ENCODE peak calls at places on chromosomes 4 and X, in nine cellular contexts. One of them, this sample, is unnamed.

GRCh38 chr4:102819588-102820365 is 7.6 kb downstream of the UBE2D3 start:
- DNase-seq in cardiac fibroblast: peak
- DNase-seq in thyroid gland: no peak
- DNase-seq in fibroblast of lung: peak
- DNase-seq in CD4-positive, alpha-beta T cell: no peak
- DNase-seq in Calu3: no peak
- DNase-seq in astrocyte: peak
- DNase-seq in fibroblast of mammary gland: peak
- DNase-seq in activated B cell treated with CpG ODN at 0.5 μM for 24 hours: no peak
- DNase-seq in this sample: no peak

GRCh38 chr4:138205531-138206233 is 36.5 kb downstream of the SLC7A11 start:
- DNase-seq in cardiac fibroblast: no peak
- DNase-seq in fibroblast of lung: no peak
- DNase-seq in fibroblast of mammary gland: no peak
- DNase-seq in activated B cell treated with CpG ODN at 0.5 μM for 24 hours: no peak
- DNase-seq in thyroid gland: no peak
- DNase-seq in CD4-positive, alpha-beta T cell: no peak
- DNase-seq in astrocyte: no peak
- DNase-seq in Calu3: no peak
- DNase-seq in this sample: no peak

GRCh38 chr4:139123910-139124309 is 53.1 kb downstream of the ELF2 start:
- DNase-seq in fibroblast of lung: no peak
- DNase-seq in activated B cell treated with CpG ODN at 0.5 μM for 24 hours: no peak
- DNase-seq in Calu3: no peak
- DNase-seq in CD4-positive, alpha-beta T cell: no peak
- DNase-seq in cardiac fibroblast: no peak
- DNase-seq in thyroid gland: no peak
- DNase-seq in astrocyte: no peak
- DNase-seq in fibroblast of mammary gland: no peak
- DNase-seq in this sample: no peak

GRCh38 chrX:151753313-151754041 is 18.9 kb downstream of the CNGA2 start:
- DNase-seq in cardiac fibroblast: peak
- DNase-seq in activated B cell treated with CpG ODN at 0.5 μM for 24 hours: no peak
- DNase-seq in fibroblast of lung: peak
- DNase-seq in thyroid gland: peak
- DNase-seq in astrocyte: peak
- DNase-seq in Calu3: peak
- DNase-seq in fibroblast of mammary gland: peak
- DNase-seq in CD4-positive, alpha-beta T cell: no peak
- DNase-seq in this sample: peak

GRCh38 chrX:9576059-9576458 is 111.2 kb downstream of the TBL1X start:
- DNase-seq in Calu3: no peak
- DNase-seq in CD4-positive, alpha-beta T cell: no peak
- DNase-seq in astrocyte: no peak
- DNase-seq in cardiac fibroblast: no peak
- DNase-seq in activated B cell treated with CpG ODN at 0.5 μM for 24 hours: no peak
- DNase-seq in fibroblast of lung: no peak
- DNase-seq in thyroid gland: peak
- DNase-seq in fibroblast of mammary gland: no peak
- DNase-seq in this sample: no peak

GRCh38 chr4:170662250-170662649 is 572.5 kb upstream of the AADAT start:
- DNase-seq in fibroblast of mammary gland: no peak
- DNase-seq in activated B cell treated with CpG ODN at 0.5 μM for 24 hours: no peak
- DNase-seq in astrocyte: no peak
- DNase-seq in Calu3: no peak
- DNase-seq in cardiac fibroblast: no peak
- DNase-seq in thyroid gland: no peak
- DNase-seq in CD4-positive, alpha-beta T cell: no peak
- DNase-seq in fibroblast of lung: no peak
- DNase-seq in this sample: no peak

GRCh38 chr4:83454626-83455025 is 997 bp downstream of the HELQ start:
- DNase-seq in Calu3: no peak
- DNase-seq in astrocyte: peak
- DNase-seq in activated B cell treated with CpG ODN at 0.5 μM for 24 hours: no peak
- DNase-seq in fibroblast of mammary gland: peak
- DNase-seq in cardiac fibroblast: peak
- DNase-seq in CD4-positive, alpha-beta T cell: no peak
- DNase-seq in thyroid gland: no peak
- DNase-seq in fibroblast of lung: peak
- DNase-seq in this sample: no peak

GRCh38 chr4:78689700-78690318 is 86.3 kb upstream of the BMP2K start:
- DNase-seq in fibroblast of lung: no peak
- DNase-seq in CD4-positive, alpha-beta T cell: no peak
- DNase-seq in astrocyte: no peak
- DNase-seq in activated B cell treated with CpG ODN at 0.5 μM for 24 hours: no peak
- DNase-seq in cardiac fibroblast: peak
- DNase-seq in fibroblast of mammary gland: peak
- DNase-seq in Calu3: no peak
- DNase-seq in thyroid gland: no peak
- DNase-seq in this sample: no peak

GRCh38 chr4:12633058-12633651 is 851.0 kb downstream of the RAB28 start:
- DNase-seq in cardiac fibroblast: peak
- DNase-seq in CD4-positive, alpha-beta T cell: peak
- DNase-seq in activated B cell treated with CpG ODN at 0.5 μM for 24 hours: peak
- DNase-seq in fibroblast of lung: peak
- DNase-seq in fibroblast of mammary gland: peak
- DNase-seq in astrocyte: peak
- DNase-seq in Calu3: peak
- DNase-seq in thyroid gland: peak
- DNase-seq in this sample: peak

DNA sequence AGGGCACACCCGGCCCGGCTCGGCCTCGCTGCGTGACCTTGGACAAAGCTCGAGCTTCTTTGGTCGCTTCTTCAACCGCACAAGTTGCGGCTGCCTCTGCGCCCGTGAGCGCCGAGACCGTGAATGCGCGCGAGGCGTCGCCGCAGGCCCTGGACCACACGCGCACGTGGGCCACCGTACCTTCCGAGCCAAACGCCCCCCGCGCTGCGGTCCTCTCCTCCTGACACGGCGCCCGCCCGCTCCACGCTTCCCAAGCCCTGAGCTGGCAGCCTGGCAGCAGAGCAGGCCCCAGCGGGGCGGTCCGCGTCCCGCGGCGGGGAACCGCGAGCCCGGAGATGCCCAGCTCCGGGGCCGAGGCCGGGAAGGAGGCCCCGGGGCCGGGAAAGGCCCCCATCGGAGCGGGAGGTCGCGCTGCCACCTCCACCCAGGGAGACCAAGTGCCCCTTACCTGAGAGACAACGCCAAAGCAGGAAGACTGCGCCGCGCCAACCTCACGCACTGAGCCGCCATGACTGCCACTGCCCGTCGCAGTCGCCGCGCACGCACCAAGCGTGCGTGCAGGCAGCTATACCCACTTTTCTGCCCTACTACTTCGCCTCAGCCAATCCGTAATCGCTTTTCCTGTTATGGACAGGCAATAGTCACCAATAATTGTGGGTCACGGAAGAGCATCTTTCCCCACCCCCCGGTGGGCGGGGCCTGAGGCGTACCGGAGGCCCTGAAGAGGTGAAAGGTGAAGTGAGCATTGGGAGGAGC is at the start of gene GRPEL1:
- DNase-seq in CD4-positive, alpha-beta T cell: peak
- DNase-seq in fibroblast of mammary gland: peak
- DNase-seq in astrocyte: peak
- DNase-seq in Calu3: peak
- DNase-seq in activated B cell treated with CpG ODN at 0.5 μM for 24 hours: peak
- DNase-seq in fibroblast of lung: peak
- DNase-seq in cardiac fibroblast: peak
- DNase-seq in thyroid gland: peak
- DNase-seq in this sample: peak
- TF ChIP-seq CTCF in CD4-positive, alpha-beta T cell: no peak
- TF ChIP-seq CTCF in fibroblast of mammary gland: no peak
- TF ChIP-seq CTCF in astrocyte: no peak
- TF ChIP-seq CTCF in Calu3: no peak
- TF ChIP-seq CTCF in activated B cell treated with CpG ODN at 0.5 μM for 24 hours: no peak
- TF ChIP-seq CTCF in fibroblast of lung: no peak
- TF ChIP-seq CTCF in cardiac fibroblast: no peak
- TF ChIP-seq CTCF in thyroid gland: no peak
- TF ChIP-seq CTCF in this sample: no peak

GRCh38 chrX:41759817-41760216 is 35.8 kb downstream of the GPR82 start:
- DNase-seq in CD4-positive, alpha-beta T cell: no peak
- DNase-seq in thyroid gland: no peak
- DNase-seq in astrocyte: no peak
- DNase-seq in Calu3: no peak
- DNase-seq in fibroblast of lung: peak
- DNase-seq in fibroblast of mammary gland: peak
- DNase-seq in cardiac fibroblast: peak
- DNase-seq in activated B cell treated with CpG ODN at 0.5 μM for 24 hours: no peak
- DNase-seq in this sample: peak
- TF ChIP-seq CTCF in CD4-positive, alpha-beta T cell: no peak
- TF ChIP-seq CTCF in thyroid gland: no peak
- TF ChIP-seq CTCF in astrocyte: peak
- TF ChIP-seq CTCF in Calu3: peak
- TF ChIP-seq CTCF in fibroblast of lung: peak
- TF ChIP-seq CTCF in fibroblast of mammary gland: peak
- TF ChIP-seq CTCF in cardiac fibroblast: peak
- TF ChIP-seq CTCF in activated B cell treated with CpG ODN at 0.5 μM for 24 hours: no peak
- TF ChIP-seq CTCF in this sample: peak

DNA sequence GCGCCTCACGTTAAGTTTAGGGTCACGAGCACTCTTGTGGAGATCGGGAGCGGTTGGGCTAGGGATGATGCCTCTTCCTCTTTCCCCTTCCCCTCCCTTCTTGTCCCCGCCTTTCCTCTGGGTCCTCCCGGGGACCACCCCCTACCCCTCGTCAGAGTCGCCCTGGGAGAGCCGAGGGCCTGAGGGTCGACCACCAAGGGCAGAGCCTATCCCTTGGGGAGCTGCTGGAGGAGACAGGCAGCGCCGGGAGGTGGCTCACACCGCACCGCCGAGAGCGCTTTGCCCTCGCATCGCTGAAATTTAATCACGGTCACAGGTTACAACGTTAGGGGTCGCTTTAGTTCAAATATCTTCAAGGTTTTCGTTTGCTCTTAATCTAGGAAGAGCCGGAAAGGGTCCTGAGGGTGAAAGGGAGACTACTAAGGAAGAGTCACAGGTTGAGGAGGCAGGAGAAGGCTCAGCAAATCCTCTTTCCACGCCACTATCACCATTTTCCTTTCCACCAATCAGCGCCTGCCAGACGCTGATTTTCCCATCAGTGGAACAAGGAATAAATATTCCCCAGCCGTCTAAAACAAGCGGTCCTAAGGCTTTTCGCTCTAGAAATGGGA is 529 bp upstream of the SNCA start:
- DNase-seq in fibroblast of lung: peak
- DNase-seq in Calu3: peak
- DNase-seq in astrocyte: peak
- DNase-seq in cardiac fibroblast: peak
- DNase-seq in activated B cell treated with CpG ODN at 0.5 μM for 24 hours: peak
- DNase-seq in CD4-positive, alpha-beta T cell: no peak
- DNase-seq in fibroblast of mammary gland: peak
- DNase-seq in thyroid gland: peak
- DNase-seq in this sample: peak
- TF ChIP-seq CTCF in fibroblast of lung: no peak
- TF ChIP-seq CTCF in Calu3: no peak
- TF ChIP-seq CTCF in astrocyte: no peak
- TF ChIP-seq CTCF in cardiac fibroblast: no peak
- TF ChIP-seq CTCF in activated B cell treated with CpG ODN at 0.5 μM for 24 hours: no peak
- TF ChIP-seq CTCF in CD4-positive, alpha-beta T cell: no peak
- TF ChIP-seq CTCF in fibroblast of mammary gland: no peak
- TF ChIP-seq CTCF in thyroid gland: no peak
- TF ChIP-seq CTCF in this sample: no peak

DNA sequence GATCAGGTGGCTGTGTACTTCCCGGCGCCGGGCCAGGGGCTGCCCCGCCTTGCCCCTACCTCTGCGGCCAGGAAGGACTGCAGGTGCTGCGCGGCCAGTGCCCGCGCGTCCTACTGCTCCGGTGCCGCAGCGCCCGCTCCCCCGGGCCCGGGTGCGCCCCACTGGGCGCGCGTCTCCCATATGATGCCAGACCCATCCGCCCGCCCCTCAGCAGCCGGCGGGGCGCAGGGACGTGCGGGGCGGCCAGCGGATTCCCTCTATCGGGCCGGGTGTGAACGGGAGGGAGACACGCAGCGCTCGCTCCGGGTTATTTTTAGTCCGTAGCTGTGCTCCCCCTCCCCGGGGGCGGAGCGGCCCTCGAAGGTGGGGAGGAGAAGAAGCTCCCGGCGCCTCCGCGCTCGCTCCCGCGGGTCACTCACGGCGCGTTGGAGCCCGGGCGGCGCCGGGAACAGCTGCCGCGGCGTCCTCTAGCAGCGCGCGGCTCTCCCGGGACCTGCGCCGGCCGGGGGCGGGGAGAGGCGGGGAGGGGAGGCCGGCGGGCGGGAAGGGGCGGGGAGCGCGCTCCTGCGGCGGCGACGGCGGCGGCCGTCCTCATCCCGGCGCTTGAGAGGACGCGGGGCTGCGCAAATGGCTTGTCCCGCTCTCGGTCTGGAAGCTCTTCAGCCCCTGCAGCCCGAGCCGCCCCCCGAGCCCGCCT is 103.6 kb downstream of the UCHL1 start:
- DNase-seq in Calu3: peak
- DNase-seq in cardiac fibroblast: peak
- DNase-seq in fibroblast of mammary gland: peak
- DNase-seq in astrocyte: peak
- DNase-seq in activated B cell treated with CpG ODN at 0.5 μM for 24 hours: no peak
- DNase-seq in thyroid gland: peak
- DNase-seq in CD4-positive, alpha-beta T cell: no peak
- DNase-seq in fibroblast of lung: peak
- DNase-seq in this sample: no peak
- TF ChIP-seq CTCF in Calu3: no peak
- TF ChIP-seq CTCF in cardiac fibroblast: no peak
- TF ChIP-seq CTCF in fibroblast of mammary gland: no peak
- TF ChIP-seq CTCF in astrocyte: no peak
- TF ChIP-seq CTCF in activated B cell treated with CpG ODN at 0.5 μM for 24 hours: no peak
- TF ChIP-seq CTCF in thyroid gland: no peak
- TF ChIP-seq CTCF in CD4-positive, alpha-beta T cell: no peak
- TF ChIP-seq CTCF in fibroblast of lung: no peak
- TF ChIP-seq CTCF in this sample: no peak

DNA sequence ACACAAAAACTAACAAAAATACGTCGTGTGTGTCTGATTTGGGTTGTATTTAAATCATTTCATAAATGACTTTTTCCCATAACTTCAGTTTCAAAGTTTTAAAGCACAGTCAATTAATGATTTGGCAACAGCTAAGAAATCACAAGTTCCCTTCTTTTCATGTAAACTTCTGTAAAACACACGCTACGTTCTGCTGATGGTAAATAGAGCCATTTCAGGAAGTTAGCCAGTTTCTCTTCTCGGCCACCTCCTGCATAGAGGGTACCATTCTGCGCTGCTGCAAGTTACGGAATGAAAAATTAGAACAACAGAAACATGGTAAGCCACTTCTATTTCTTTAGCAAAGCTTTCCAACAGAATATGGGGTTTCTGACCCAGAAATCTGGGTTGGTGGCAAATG is at the start of gene TLR8:
- DNase-seq in activated B cell treated with CpG ODN at 0.5 μM for 24 hours: no peak
- DNase-seq in CD4-positive, alpha-beta T cell: no peak
- DNase-seq in fibroblast of lung: no peak
- DNase-seq in thyroid gland: no peak
- DNase-seq in Calu3: no peak
- DNase-seq in astrocyte: no peak
- DNase-seq in cardiac fibroblast: no peak
- DNase-seq in fibroblast of mammary gland: no peak
- DNase-seq in this sample: no peak
- TF ChIP-seq CTCF in activated B cell treated with CpG ODN at 0.5 μM for 24 hours: no peak
- TF ChIP-seq CTCF in CD4-positive, alpha-beta T cell: no peak
- TF ChIP-seq CTCF in fibroblast of lung: no peak
- TF ChIP-seq CTCF in thyroid gland: no peak
- TF ChIP-seq CTCF in Calu3: no peak
- TF ChIP-seq CTCF in astrocyte: no peak
- TF ChIP-seq CTCF in cardiac fibroblast: no peak
- TF ChIP-seq CTCF in fibroblast of mammary gland: no peak
- TF ChIP-seq CTCF in this sample: no peak